ENCODE peak calls at places on chromosomes 5 and 9, in ten cellular contexts. K is WTC11, O is lower leg skin, Z is endothelial cell, P is NB4, U is GM20000, N is GM12864, J is keratinocyte, A is GM12865, Y is fibroblast of mammary gland. B is an unnamed sample.
A peak's percentile ranks its signal among the peaks of the same experiment; 100 is the strongest.

GRCh38 chr9:87206064-87206661 is 258.9 kb upstream of the GAS1 start:
- DNase-seq in K (no peak), O (no peak), Z (no peak), P (no peak), U (no peak), N (no peak), J (no peak), A (no peak), Y (peak; percentile 77), B (no peak)

GRCh38 chr5:39214912-39215709 is 4.3 kb downstream of the FYB1 start:
- DNase-seq in K (no peak), O (no peak), Z (no peak), P (no peak), U (no peak), N (no peak), J (no peak), A (no peak), Y (no peak), B (no peak)

GRCh38 chr5:144336191-144336590 is 165.5 kb downstream of the KCTD16 start:
- DNase-seq in K (no peak), O (no peak), Z (no peak), P (no peak), U (no peak), N (no peak), J (no peak), A (no peak), Y (no peak), B (no peak)

GRCh38 chr9:129597355-129598088 is 23.4 kb downstream of the C9orf50 start:
- DNase-seq in K (peak; percentile 74), O (no peak), Z (peak; percentile 42), P (no peak), U (peak; percentile 77), N (no peak), J (no peak), A (peak; percentile 41), Y (peak; percentile 68), B (peak; percentile 76)

GRCh38 chr9:36074870-36075532 is 38.3 kb downstream of the RECK start:
- DNase-seq in K (no peak), O (peak; percentile 95), Z (no peak), P (no peak), U (no peak), N (no peak), J (peak; percentile 76), A (peak; percentile 3), Y (peak; percentile 83), B (no peak)

GRCh38 chr5:54610197-54610898 is 92.8 kb downstream of the SNX18 start:
- DNase-seq in K (no peak), O (no peak), Z (no peak), P (peak; percentile 88), U (peak; percentile 55), N (peak; percentile 51), J (no peak), A (peak; percentile 72), Y (no peak), B (peak; percentile 34)

GRCh38 chr5:132487841-132488555 is 2.6 kb downstream of the IRF1 start:
- DNase-seq in K (no peak), O (peak; percentile 71), Z (no peak), P (peak; percentile 75), U (peak; percentile 41), N (no peak), J (no peak), A (peak; percentile 48), Y (no peak), B (no peak)

GRCh38 chr5:62585306-62585705 is 6.7 kb downstream of the LRRC70 start:
- DNase-seq in K (no peak), O (no peak), Z (no peak), P (no peak), U (no peak), N (no peak), J (no peak), A (no peak), Y (no peak), B (no peak)

GRCh38 chr5:108911055-108911454 is 163.4 kb downstream of the FER start:
- DNase-seq in K (no peak), O (no peak), Z (no peak), P (no peak), U (no peak), N (no peak), J (no peak), A (no peak), Y (no peak), B (no peak)

GRCh38 chr5:108905818-108906217 is 158.1 kb downstream of the FER start:
- DNase-seq in K (no peak), O (no peak), Z (no peak), P (no peak), U (no peak), N (no peak), J (no peak), A (no peak), Y (peak; percentile 28), B (no peak)

GRCh38 chr5:108910627-108911026 is 162.9 kb downstream of the FER start:
- DNase-seq in K (no peak), O (no peak), Z (no peak), P (no peak), U (no peak), N (no peak), J (no peak), A (no peak), Y (no peak), B (no peak)
- TF ChIP-seq CTCF in K (no peak), O (no peak), Z (no peak), P (no peak), U (no peak), N (no peak), J (no peak), A (no peak), Y (no peak), B (no peak)

DNA sequence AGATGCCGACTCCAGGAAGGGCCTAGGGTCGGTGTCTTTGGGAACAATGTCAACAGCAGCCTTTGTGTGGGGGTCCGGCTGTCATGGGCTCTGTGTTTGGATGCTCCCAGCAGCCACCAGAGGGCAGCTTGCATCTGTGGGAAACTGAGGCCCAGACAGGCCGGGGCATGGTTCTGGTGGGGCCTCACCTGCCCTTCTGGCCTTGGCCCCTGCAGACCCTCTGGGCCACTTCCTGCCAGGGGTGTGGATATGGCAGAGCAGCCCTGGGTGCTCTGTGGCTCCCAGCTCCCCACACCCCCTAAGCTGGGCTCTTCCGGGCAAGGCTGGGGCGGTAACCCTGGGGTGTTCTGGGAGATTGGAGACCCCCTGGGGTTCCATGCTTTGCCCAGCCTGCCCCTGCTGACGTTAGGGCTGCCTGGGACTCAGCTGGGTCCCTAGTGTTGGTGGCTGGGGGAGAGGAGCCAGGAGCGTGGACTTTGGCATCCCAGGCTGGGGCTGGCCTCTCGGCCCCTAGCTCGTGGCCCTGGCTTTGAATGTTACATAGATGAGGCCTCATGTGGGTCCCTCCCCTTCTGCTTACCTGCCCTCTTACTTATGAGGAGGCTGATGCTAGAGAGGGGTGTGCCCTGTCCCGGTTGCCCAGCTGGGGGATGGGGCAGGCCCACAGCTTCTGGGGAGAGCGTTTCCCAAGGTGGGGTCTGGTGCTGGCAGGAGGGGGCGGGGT is 38.3 kb downstream of the RXRA start:
- DNase-seq in K (no peak), O (no peak), Z (no peak), P (no peak), U (peak; percentile 61), N (no peak), J (no peak), A (peak; percentile 20), Y (no peak), B (no peak)
- TF ChIP-seq CTCF in K (no peak), O (no peak), Z (no peak), P (peak; percentile 13), U (no peak), N (peak; percentile 44), J (no peak), A (peak; percentile 47), Y (no peak), B (peak; percentile 27)

GRCh38 chr5:140634103-140634502 is 1.1 kb upstream of the CD14 start:
- DNase-seq in K (no peak), O (no peak), Z (no peak), P (no peak), U (no peak), N (no peak), J (no peak), A (no peak), Y (no peak), B (no peak)

GRCh38 chr5:140637722-140638473 is 1.4 kb upstream of the TMCO6 start:
- DNase-seq in K (no peak), O (no peak), Z (no peak), P (no peak), U (no peak), N (no peak), J (no peak), A (no peak), Y (no peak), B (no peak)

GRCh38 chr5:140633081-140633471 is at the start of gene CD14:
- DNase-seq in K (no peak), O (peak; percentile 92), Z (no peak), P (no peak), U (no peak), N (no peak), J (no peak), A (no peak), Y (peak; percentile 57), B (no peak)

GRCh38 chr5:140632366-140633080 is 452 bp downstream of the CD14 start:
- DNase-seq in K (no peak), O (peak; percentile 89), Z (no peak), P (no peak), U (peak; percentile 44), N (no peak), J (no peak), A (peak; percentile 69), Y (peak; percentile 51), B (peak; percentile 60)

DNA sequence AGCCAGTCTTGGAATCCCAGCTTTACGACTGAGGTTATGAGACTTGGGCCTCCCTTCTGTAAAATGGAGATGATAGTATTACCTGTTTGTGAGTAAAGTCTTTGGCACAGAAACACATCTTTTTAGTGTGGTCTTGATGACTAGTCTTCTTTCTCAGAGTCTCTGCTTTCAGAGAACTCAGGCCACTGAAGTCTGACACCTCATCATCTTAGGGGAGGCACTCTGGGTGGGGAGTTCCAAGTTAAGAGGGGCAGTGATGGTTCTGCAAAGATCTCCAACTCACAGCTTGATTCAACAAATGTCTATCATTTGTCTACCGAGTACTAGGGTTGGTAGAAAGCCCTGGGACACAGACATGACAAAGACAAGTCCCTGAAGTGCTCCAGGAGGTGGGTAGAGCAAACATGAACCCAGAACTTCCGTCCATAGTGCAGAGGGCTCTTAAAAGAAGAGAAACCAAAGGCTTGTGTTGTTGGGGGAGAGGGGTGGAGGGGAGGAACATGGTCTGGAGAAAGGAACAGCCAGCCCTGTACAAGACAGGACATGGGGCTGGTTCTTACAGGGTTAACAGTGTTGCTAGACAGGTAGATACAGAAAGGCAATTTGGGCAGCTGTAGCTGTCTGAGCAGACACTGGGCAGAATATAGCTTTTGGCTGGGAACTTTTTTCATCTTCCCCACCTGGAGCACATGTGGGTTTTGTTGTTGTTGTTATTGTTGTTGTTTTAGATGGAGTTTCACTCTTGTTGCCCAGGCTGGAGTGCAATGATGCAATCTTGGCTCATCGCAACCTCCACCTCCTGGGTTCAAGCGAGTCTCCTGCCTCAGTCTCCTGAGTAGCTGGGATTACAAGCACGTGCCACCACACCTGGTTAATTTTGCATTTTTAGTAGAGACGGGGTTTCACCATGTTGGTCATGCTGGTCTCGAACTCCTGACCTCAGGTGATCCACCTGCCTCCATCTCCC is 2.6 kb upstream of the CD14 start:
- DNase-seq in K (no peak), O (peak; percentile 36), Z (no peak), P (no peak), U (peak; percentile 2), N (no peak), J (no peak), A (no peak), Y (no peak), B (no peak)
- TF ChIP-seq CTCF in K (no peak), O (no peak), Z (no peak), P (no peak), U (no peak), N (no peak), J (no peak), A (no peak), Y (no peak), B (no peak)

GRCh38 chr5:135010502-135011354 is 23.3 kb downstream of the PITX1 start:
- DNase-seq in K (no peak), O (peak; percentile 70), Z (no peak), P (peak; percentile 16), U (no peak), N (no peak), J (no peak), A (no peak), Y (no peak), B (no peak)
- TF ChIP-seq CTCF in K (no peak), O (no peak), Z (no peak), P (peak; percentile 22), U (no peak), N (peak; percentile 10), J (no peak), A (no peak), Y (peak; percentile 21), B (no peak)

B was measured in GM10248.